ENCODE peak calls at places on chromosomes 11 and 22, in four cellular contexts. One of them, this sample, is unnamed.

GRCh38 chr11:70364745-70365535 is 33.4 kb upstream of the CTTN start:
- DNase-seq in MG63: no peak
- DNase-seq in kidney epithelial cell: no peak
- DNase-seq in NCI-H524 treated with DMSO at 0.1 percent for 48 hours: no peak
- DNase-seq in this sample: no peak

GRCh38 chr11:77113382-77114088 is 10.9 kb downstream of the OMP start:
- DNase-seq in MG63: peak; percentile 38
- DNase-seq in kidney epithelial cell: no peak
- DNase-seq in NCI-H524 treated with DMSO at 0.1 percent for 48 hours: no peak
- DNase-seq in this sample: no peak

GRCh38 chr22:27778299-27779090 is 23.1 kb downstream of the MN1 start:
- DNase-seq in MG63: no peak
- DNase-seq in kidney epithelial cell: no peak
- DNase-seq in NCI-H524 treated with DMSO at 0.1 percent for 48 hours: no peak
- DNase-seq in this sample: no peak

GRCh38 chr22:37428649-37429586 is 1.6 kb upstream of the ELFN2 start:
- DNase-seq in MG63: peak; percentile 47
- DNase-seq in kidney epithelial cell: no peak
- DNase-seq in NCI-H524 treated with DMSO at 0.1 percent for 48 hours: peak; percentile 42
- DNase-seq in this sample: no peak

GRCh38 chr11:9512370-9513019 is 51.7 kb downstream of the ZNF143 start:
- DNase-seq in MG63: no peak
- DNase-seq in kidney epithelial cell: no peak
- DNase-seq in NCI-H524 treated with DMSO at 0.1 percent for 48 hours: no peak
- DNase-seq in this sample: no peak

GRCh38 chr11:83191491-83191890 is 2.0 kb upstream of the ANKRD42 start:
- DNase-seq in MG63: no peak
- DNase-seq in kidney epithelial cell: no peak
- DNase-seq in NCI-H524 treated with DMSO at 0.1 percent for 48 hours: no peak
- DNase-seq in this sample: no peak

GRCh38 chr11:19160839-19161238 is 40.9 kb downstream of the CSRP3 start:
- DNase-seq in MG63: no peak
- DNase-seq in kidney epithelial cell: no peak
- DNase-seq in NCI-H524 treated with DMSO at 0.1 percent for 48 hours: no peak
- DNase-seq in this sample: no peak

GRCh38 chr11:120125005-120125404 is 12.9 kb downstream of the TRIM29 start:
- DNase-seq in MG63: peak; percentile 11
- DNase-seq in kidney epithelial cell: no peak
- DNase-seq in NCI-H524 treated with DMSO at 0.1 percent for 48 hours: no peak
- DNase-seq in this sample: no peak

GRCh38 chr11:94938399-94939055 is 34.8 kb downstream of the CWC15 start:
- DNase-seq in MG63: peak; percentile 79
- DNase-seq in kidney epithelial cell: no peak
- DNase-seq in NCI-H524 treated with DMSO at 0.1 percent for 48 hours: no peak
- DNase-seq in this sample: no peak

GRCh38 chr11:70191495-70192140 is 11.5 kb upstream of the FADD start:
- DNase-seq in MG63: peak; percentile 61
- DNase-seq in kidney epithelial cell: no peak
- DNase-seq in NCI-H524 treated with DMSO at 0.1 percent for 48 hours: no peak
- DNase-seq in this sample: no peak

GRCh38 chr22:45960477-45961386 is 16.2 kb downstream of the WNT7B start:
- DNase-seq in MG63: no peak
- DNase-seq in kidney epithelial cell: no peak
- DNase-seq in NCI-H524 treated with DMSO at 0.1 percent for 48 hours: no peak
- DNase-seq in this sample: no peak

GRCh38 chr11:79956061-79956460 is 515.2 kb upstream of the TENM4 start:
- DNase-seq in MG63: no peak
- DNase-seq in kidney epithelial cell: no peak
- DNase-seq in NCI-H524 treated with DMSO at 0.1 percent for 48 hours: peak; percentile 56
- DNase-seq in this sample: no peak

This sample was measured in SK-N-MC.